ENCODE peak calls at places on chromosomes 16 and 17, in ten cellular contexts. K is H9; U is fibroblast of pulmonary artery; M is activated CD8-positive, alpha-beta T cell treated with anti-CD3 and anti-CD28 coated beads for 36 hours; N is HFFc6; S is GM06990; H is glutamatergic neuron; X is endothelial cell of umbilical vein; I is cardiac fibroblast; F is neural crest cell. J is an unnamed sample.

GRCh38 chr17:65092262-65092661 is 35.7 kb upstream of the GNA13 start:
- DNase-seq in K (no peak), U (no peak), M (no peak), N (peak), S (no peak), H (no peak), X (no peak), I (peak), F (no peak), J (no peak)

GRCh38 chr17:78925234-78925633 is at the start of gene TIMP2:
- DNase-seq in K (peak), U (peak), M (peak), N (peak), S (no peak), H (peak), X (peak), I (peak), F (peak), J (peak)

GRCh38 chr17:47310186-47310733 is 13.5 kb upstream of the EFCAB13 start:
- DNase-seq in K (no peak), U (no peak), M (no peak), N (no peak), S (no peak), H (no peak), X (no peak), I (no peak), F (no peak), J (no peak)

GRCh38 chr16:89217388-89218191 is at the start of gene ZNF778:
- DNase-seq in K (peak), U (peak), M (peak), N (peak), S (peak), H (peak), X (peak), I (peak), F (peak), J (peak)

GRCh38 chr17:29257756-29258155 is 11.1 kb downstream of the CRYBA1 start:
- DNase-seq in K (no peak), U (peak), M (no peak), N (peak), S (no peak), H (no peak), X (no peak), I (peak), F (no peak), J (no peak)

GRCh38 chr17:75371339-75371738 is 34.1 kb downstream of the GRB2 start:
- DNase-seq in K (no peak), U (no peak), M (no peak), N (no peak), S (no peak), H (no peak), X (no peak), I (no peak), F (no peak), J (no peak)

GRCh38 chr16:74635303-74635702 is 28.4 kb upstream of the GLG1 start:
- DNase-seq in K (no peak), U (no peak), M (no peak), N (no peak), S (no peak), H (no peak), X (no peak), I (no peak), F (no peak), J (no peak)

GRCh38 chr16:74888227-74888862 is 96.6 kb downstream of the WDR59 start:
- DNase-seq in K (no peak), U (no peak), M (no peak), N (no peak), S (no peak), H (no peak), X (no peak), I (no peak), F (no peak), J (no peak)

GRCh38 chr16:67163903-67164558 is 514 bp upstream of the HSF4 start:
- DNase-seq in K (no peak), U (no peak), M (peak), N (no peak), S (no peak), H (no peak), X (no peak), I (no peak), F (no peak), J (no peak)

GRCh38 chr16:80932725-80933124 is 74.0 kb downstream of the CMC2 start:
- DNase-seq in K (no peak), U (peak), M (no peak), N (peak), S (no peak), H (no peak), X (peak), I (peak), F (no peak), J (peak)

GRCh38 chr16:68033101-68033500 is 10.0 kb downstream of the DUS2 start:
- DNase-seq in K (no peak), U (no peak), M (no peak), N (no peak), S (no peak), H (no peak), X (no peak), I (no peak), F (no peak), J (no peak)

GRCh38 chr17:81684442-81684911 is 666 bp downstream of the HGS start:
- DNase-seq in K (no peak), U (no peak), M (peak), N (peak), S (no peak), H (no peak), X (peak), I (peak), F (no peak), J (no peak)

GRCh38 chr17:67035131-67036083 is 8.9 kb upstream of the CACNG1 start:
- DNase-seq in K (no peak), U (no peak), M (peak), N (no peak), S (peak), H (no peak), X (no peak), I (no peak), F (no peak), J (no peak)

GRCh38 chr17:74871329-74872076 is 1.3 kb downstream of the FDXR start:
- DNase-seq in K (no peak), U (no peak), M (no peak), N (no peak), S (no peak), H (no peak), X (no peak), I (no peak), F (no peak), J (no peak)

GRCh38 chr16:1674751-1675664 is 3.1 kb upstream of the JPT2 start:
- DNase-seq in K (no peak), U (peak), M (no peak), N (peak), S (no peak), H (no peak), X (no peak), I (peak), F (no peak), J (no peak)

GRCh38 chr17:30415491-30415890 is 36.8 kb downstream of the CPD start:
- DNase-seq in K (no peak), U (no peak), M (no peak), N (peak), S (no peak), H (no peak), X (no peak), I (peak), F (no peak), J (no peak)

GRCh38 chr16:78122774-78123315 is 23.4 kb downstream of the WWOX start:
- DNase-seq in K (no peak), U (peak), M (peak), N (peak), S (peak), H (no peak), X (peak), I (peak), F (no peak), J (no peak)

GRCh38 chr16:4811242-4811641 is 8.8 kb upstream of the ROGDI start:
- DNase-seq in K (no peak), U (no peak), M (no peak), N (no peak), S (no peak), H (no peak), X (no peak), I (no peak), F (no peak), J (no peak)

GRCh38 chr16:78480588-78480987 is 381.1 kb downstream of the WWOX start:
- DNase-seq in K (no peak), U (no peak), M (no peak), N (no peak), S (no peak), H (no peak), X (no peak), I (no peak), F (no peak), J (no peak)

GRCh38 chr17:67133161-67133560 is 88.8 kb downstream of the CACNG1 start:
- DNase-seq in K (no peak), U (no peak), M (no peak), N (no peak), S (no peak), H (no peak), X (no peak), I (no peak), F (no peak), J (no peak)

GRCh38 chr17:69142473-69142802 is 743 bp upstream of the ABCA6 start:
- DNase-seq in K (no peak), U (peak), M (no peak), N (no peak), S (no peak), H (no peak), X (peak), I (peak), F (no peak), J (no peak)

GRCh38 chr16:81558077-81558443 is 113.5 kb downstream of the CMIP start:
- DNase-seq in K (no peak), U (no peak), M (no peak), N (no peak), S (no peak), H (no peak), X (no peak), I (no peak), F (no peak), J (no peak)

GRCh38 chr16:22353188-22353919 is 21.1 kb downstream of the CDR2 start:
- DNase-seq in K (no peak), U (peak), M (peak), N (peak), S (peak), H (no peak), X (peak), I (peak), F (no peak), J (no peak)

DNA sequence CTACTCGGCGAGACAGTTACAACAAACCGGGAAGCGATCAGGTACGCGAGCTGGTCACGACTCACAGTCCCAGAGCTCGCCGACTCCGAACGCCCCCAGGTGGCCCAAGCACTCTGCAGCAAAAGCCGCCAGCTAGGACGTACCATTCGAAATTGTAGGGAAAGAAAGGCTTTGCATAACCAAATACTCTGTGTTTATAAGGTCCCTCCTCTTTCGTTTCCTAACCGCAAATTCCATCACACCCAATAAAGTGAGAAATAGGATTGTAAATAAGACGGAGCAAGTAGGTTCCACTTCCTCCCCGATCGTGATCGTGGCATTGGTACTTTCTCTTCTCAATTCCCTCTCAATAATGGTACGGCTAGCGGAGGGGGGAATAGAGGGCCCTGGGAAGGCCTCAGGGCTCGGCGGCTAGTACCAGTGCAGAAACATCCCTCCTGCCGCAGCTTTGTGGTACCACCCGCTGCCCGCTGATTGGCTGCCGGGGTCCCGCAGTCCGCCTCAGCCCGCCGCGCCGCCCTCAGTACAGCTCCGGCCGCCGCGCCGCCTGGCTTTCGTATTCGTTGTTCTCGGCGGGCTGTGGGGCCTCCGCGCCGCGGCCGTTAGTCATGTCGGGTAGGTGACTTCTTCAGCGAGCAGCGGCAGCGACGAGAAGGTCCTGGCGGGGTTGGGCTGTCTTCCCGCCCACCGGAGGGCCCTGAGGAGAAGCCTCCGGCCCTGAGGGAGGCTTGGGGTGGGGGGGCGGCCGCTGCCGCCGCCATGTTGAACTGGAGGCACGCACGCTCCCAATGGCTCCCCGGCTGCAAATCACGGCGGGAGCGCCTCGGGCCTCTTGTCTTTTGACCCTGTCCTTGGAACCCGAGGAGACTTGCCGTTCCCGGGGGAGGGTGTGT is at the start of gene TAF15:
- DNase-seq in K (peak), U (peak), M (peak), N (peak), S (peak), H (peak), X (peak), I (peak), F (peak), J (peak)
- TF ChIP-seq CTCF in K (peak), U (peak), M (peak), N (peak), S (peak), H (peak), X (peak), I (peak), F (peak), J (peak)

GRCh38 chr17:80203448-80204092 is 16.6 kb downstream of the SGSH start:
- DNase-seq in K (peak), U (no peak), M (no peak), N (no peak), S (no peak), H (no peak), X (no peak), I (no peak), F (no peak), J (no peak)
- TF ChIP-seq CTCF in K (peak), U (no peak), M (no peak), N (peak), S (peak), H (no peak), X (no peak), I (no peak), F (no peak), J (no peak)

GRCh38 chr16:19227643-19228042 is 57.9 kb upstream of the CLEC19A start:
- DNase-seq in K (no peak), U (no peak), M (no peak), N (no peak), S (no peak), H (no peak), X (no peak), I (no peak), F (no peak), J (no peak)

GRCh38 chr16:19228057-19228456 is 57.5 kb upstream of the CLEC19A start:
- DNase-seq in K (no peak), U (no peak), M (no peak), N (no peak), S (no peak), H (no peak), X (no peak), I (no peak), F (no peak), J (no peak)

GRCh38 chr16:19218581-19218980 is 50.5 kb downstream of the SYT17 start:
- DNase-seq in K (no peak), U (no peak), M (no peak), N (no peak), S (no peak), H (no peak), X (no peak), I (no peak), F (no peak), J (no peak)

GRCh38 chr16:19219836-19220235 is 51.8 kb downstream of the SYT17 start:
- DNase-seq in K (no peak), U (no peak), M (no peak), N (no peak), S (no peak), H (no peak), X (no peak), I (no peak), F (no peak), J (no peak)

GRCh38 chr16:19223235-19223847 is 55.3 kb downstream of the SYT17 start:
- DNase-seq in K (peak), U (peak), M (peak), N (no peak), S (no peak), H (peak), X (peak), I (peak), F (peak), J (peak)
- TF ChIP-seq CTCF in K (peak), U (peak), M (peak), N (peak), S (peak), H (peak), X (peak), I (peak), F (peak), J (peak)

GRCh38 chr16:20676867-20677266 is 20.6 kb downstream of the ACSM1 start:
- DNase-seq in K (no peak), U (no peak), M (no peak), N (no peak), S (no peak), H (no peak), X (no peak), I (no peak), F (no peak), J (no peak)
- TF ChIP-seq CTCF in K (peak), U (no peak), M (no peak), N (no peak), S (no peak), H (peak), X (no peak), I (no peak), F (peak), J (no peak)

GRCh38 chr16:16974192-16974591 is 496.6 kb downstream of the XYLT1 start:
- DNase-seq in K (no peak), U (no peak), M (no peak), N (no peak), S (no peak), H (no peak), X (no peak), I (no peak), F (no peak), J (no peak)
- TF ChIP-seq CTCF in K (no peak), U (no peak), M (no peak), N (no peak), S (no peak), H (no peak), X (no peak), I (no peak), F (no peak), J (no peak)

GRCh38 chr16:54062361-54063346 is 223.9 kb downstream of the IRX3 start:
- DNase-seq in K (peak), U (no peak), M (no peak), N (no peak), S (no peak), H (peak), X (no peak), I (peak), F (no peak), J (no peak)
- TF ChIP-seq CTCF in K (peak), U (peak), M (no peak), N (no peak), S (no peak), H (no peak), X (no peak), I (peak), F (peak), J (no peak)

GRCh38 chr17:36980281-36980761 is 31.6 kb downstream of the AATF start:
- DNase-seq in K (no peak), U (peak), M (no peak), N (no peak), S (no peak), H (no peak), X (peak), I (peak), F (no peak), J (no peak)
- TF ChIP-seq CTCF in K (no peak), U (no peak), M (no peak), N (no peak), S (no peak), H (no peak), X (no peak), I (no peak), F (no peak), J (no peak)

J was measured in nephron progenitor cell.